ENCODE peak calls at places on chromosomes 4 and X, in four cellular contexts. One of them, this sample, is unnamed.

GRCh38 chrX:153381684-153382532 is 19.2 kb downstream of the PNMA6E start:
- DNase-seq in anterior cingulate cortex: no peak
- DNase-seq in astrocyte of the cerebellum: peak
- DNase-seq in fibroblast of gingiva: peak
- DNase-seq in this sample: peak

GRCh38 chr4:185504098-185505047 is 30.9 kb downstream of the PDLIM3 start:
- DNase-seq in fibroblast of gingiva: no peak
- DNase-seq in astrocyte of the cerebellum: no peak
- DNase-seq in anterior cingulate cortex: no peak
- DNase-seq in this sample: peak

GRCh38 chr4:159003420-159004253 is 99.2 kb upstream of the RAPGEF2 start:
- DNase-seq in anterior cingulate cortex: no peak
- DNase-seq in astrocyte of the cerebellum: peak
- DNase-seq in fibroblast of gingiva: no peak
- DNase-seq in this sample: peak

GRCh38 chr4:53767503-53767902 is 176.2 kb upstream of the LNX1 start:
- DNase-seq in fibroblast of gingiva: peak
- DNase-seq in astrocyte of the cerebellum: peak
- DNase-seq in anterior cingulate cortex: no peak
- DNase-seq in this sample: no peak

GRCh38 chrX:22278375-22278774 is 5.7 kb downstream of the CBLL2 start:
- DNase-seq in anterior cingulate cortex: no peak
- DNase-seq in astrocyte of the cerebellum: no peak
- DNase-seq in fibroblast of gingiva: no peak
- DNase-seq in this sample: no peak

GRCh38 chrX:12446342-12447075 is 308.2 kb downstream of the FRMPD4 start:
- DNase-seq in astrocyte of the cerebellum: no peak
- DNase-seq in anterior cingulate cortex: no peak
- DNase-seq in fibroblast of gingiva: no peak
- DNase-seq in this sample: no peak

GRCh38 chrX:138765061-138765460 is 53.5 kb upstream of the FGF13 start:
- DNase-seq in anterior cingulate cortex: no peak
- DNase-seq in fibroblast of gingiva: peak
- DNase-seq in astrocyte of the cerebellum: peak
- DNase-seq in this sample: no peak

GRCh38 chr4:167100120-167100519 is 134.2 kb downstream of the SPOCK3 start:
- DNase-seq in anterior cingulate cortex: no peak
- DNase-seq in fibroblast of gingiva: no peak
- DNase-seq in astrocyte of the cerebellum: peak
- DNase-seq in this sample: peak

GRCh38 chr4:26346203-26346620 is 25.4 kb downstream of the RBPJ start:
- DNase-seq in fibroblast of gingiva: peak
- DNase-seq in anterior cingulate cortex: no peak
- DNase-seq in astrocyte of the cerebellum: no peak
- DNase-seq in this sample: no peak

GRCh38 chr4:90084277-90084966 is 42.8 kb upstream of the CCSER1 start:
- DNase-seq in anterior cingulate cortex: no peak
- DNase-seq in fibroblast of gingiva: no peak
- DNase-seq in astrocyte of the cerebellum: no peak
- DNase-seq in this sample: no peak

GRCh38 chr4:2300431-2300861 is 38.5 kb upstream of the MXD4 start:
- DNase-seq in astrocyte of the cerebellum: no peak
- DNase-seq in fibroblast of gingiva: no peak
- DNase-seq in anterior cingulate cortex: no peak
- DNase-seq in this sample: no peak

GRCh38 chrX:77434949-77435348 is 12.2 kb upstream of the FGF16 start:
- DNase-seq in anterior cingulate cortex: no peak
- DNase-seq in fibroblast of gingiva: no peak
- DNase-seq in astrocyte of the cerebellum: no peak
- DNase-seq in this sample: no peak

GRCh38 chrX:72468607-72469006 is 104.0 kb downstream of the HDAC8 start:
- DNase-seq in fibroblast of gingiva: no peak
- DNase-seq in anterior cingulate cortex: no peak
- DNase-seq in astrocyte of the cerebellum: no peak
- DNase-seq in this sample: no peak

GRCh38 chr4:122914292-122914904 is 8.0 kb downstream of the NUDT6 start:
- DNase-seq in astrocyte of the cerebellum: no peak
- DNase-seq in fibroblast of gingiva: peak
- DNase-seq in anterior cingulate cortex: no peak
- DNase-seq in this sample: no peak

GRCh38 chrX:19731307-19731706 is 156.1 kb downstream of the SH3KBP1 start:
- DNase-seq in anterior cingulate cortex: no peak
- DNase-seq in fibroblast of gingiva: no peak
- DNase-seq in astrocyte of the cerebellum: no peak
- DNase-seq in this sample: no peak

GRCh38 chr4:149441338-149441737 is 374.3 kb downstream of the IQCM start:
- DNase-seq in astrocyte of the cerebellum: peak
- DNase-seq in fibroblast of gingiva: peak
- DNase-seq in anterior cingulate cortex: no peak
- DNase-seq in this sample: no peak

GRCh38 chr4:147723316-147723715 is 8.6 kb upstream of the ARHGAP10 start:
- DNase-seq in anterior cingulate cortex: no peak
- DNase-seq in fibroblast of gingiva: peak
- DNase-seq in astrocyte of the cerebellum: no peak
- DNase-seq in this sample: no peak

GRCh38 chr4:60814549-60814948 is 385.6 kb upstream of the ADGRL3 start:
- DNase-seq in anterior cingulate cortex: no peak
- DNase-seq in astrocyte of the cerebellum: no peak
- DNase-seq in fibroblast of gingiva: no peak
- DNase-seq in this sample: no peak

GRCh38 chr4:139808381-139809206 is 143.0 kb downstream of the MGST2 start:
- DNase-seq in astrocyte of the cerebellum: no peak
- DNase-seq in fibroblast of gingiva: no peak
- DNase-seq in anterior cingulate cortex: no peak
- DNase-seq in this sample: no peak

GRCh38 chr4:96145671-96146070 is 305.8 kb downstream of the PDHA2 start:
- DNase-seq in astrocyte of the cerebellum: no peak
- DNase-seq in anterior cingulate cortex: no peak
- DNase-seq in fibroblast of gingiva: no peak
- DNase-seq in this sample: no peak

GRCh38 chr4:101328063-101328602 is 19.2 kb downstream of the PPP3CA start:
- DNase-seq in fibroblast of gingiva: no peak
- DNase-seq in anterior cingulate cortex: no peak
- DNase-seq in astrocyte of the cerebellum: no peak
- DNase-seq in this sample: no peak

GRCh38 chrX:47179221-47179927 is 14.3 kb upstream of the UBA1 start:
- DNase-seq in astrocyte of the cerebellum: no peak
- DNase-seq in anterior cingulate cortex: peak
- DNase-seq in fibroblast of gingiva: peak
- DNase-seq in this sample: no peak

This sample was measured in kidney epithelial cell.